ENCODE peak calls at places on chromosomes 13 and 19, in six cellular contexts. One of them, this sample, is unnamed.

GRCh38 chr19:22144394-22144793 is 52.4 kb downstream of the ZNF676 start:
- DNase-seq in bronchial epithelial cell: no peak
- DNase-seq in fibroblast of the aortic adventitia: peak
- DNase-seq in brain microvascular endothelial cell: no peak
- DNase-seq in A549: no peak
- DNase-seq in heart right ventricle: no peak
- DNase-seq in this sample: peak

GRCh38 chr19:28396259-28396940 is 816.6 kb downstream of the UQCRFS1 start:
- DNase-seq in heart right ventricle: no peak
- DNase-seq in fibroblast of the aortic adventitia: no peak
- DNase-seq in brain microvascular endothelial cell: no peak
- DNase-seq in A549: no peak
- DNase-seq in bronchial epithelial cell: no peak
- DNase-seq in this sample: no peak

GRCh38 chr13:40187836-40188591 is 478.4 kb downstream of the FOXO1 start:
- DNase-seq in A549: no peak
- DNase-seq in bronchial epithelial cell: no peak
- DNase-seq in heart right ventricle: no peak
- DNase-seq in fibroblast of the aortic adventitia: no peak
- DNase-seq in brain microvascular endothelial cell: no peak
- DNase-seq in this sample: no peak

GRCh38 chr19:47273313-47274070 is 1.2 kb upstream of the INAFM1 start:
- DNase-seq in A549: peak
- DNase-seq in fibroblast of the aortic adventitia: peak
- DNase-seq in brain microvascular endothelial cell: peak
- DNase-seq in bronchial epithelial cell: peak
- DNase-seq in heart right ventricle: peak
- DNase-seq in this sample: peak

GRCh38 chr13:27264648-27265047 is 6.0 kb upstream of the RASL11A start:
- DNase-seq in brain microvascular endothelial cell: no peak
- DNase-seq in heart right ventricle: no peak
- DNase-seq in A549: no peak
- DNase-seq in fibroblast of the aortic adventitia: no peak
- DNase-seq in bronchial epithelial cell: no peak
- DNase-seq in this sample: no peak

GRCh38 chr13:41603917-41604316 is 146.6 kb downstream of the RGCC start:
- DNase-seq in heart right ventricle: no peak
- DNase-seq in bronchial epithelial cell: peak
- DNase-seq in fibroblast of the aortic adventitia: peak
- DNase-seq in brain microvascular endothelial cell: peak
- DNase-seq in A549: peak
- DNase-seq in this sample: peak

GRCh38 chr19:12834976-12835757 is 788 bp upstream of the RTBDN start:
- DNase-seq in A549: no peak
- DNase-seq in heart right ventricle: peak
- DNase-seq in bronchial epithelial cell: no peak
- DNase-seq in brain microvascular endothelial cell: no peak
- DNase-seq in fibroblast of the aortic adventitia: no peak
- DNase-seq in this sample: no peak

GRCh38 chr13:74134226-74134776 is at the start of gene KLF12:
- DNase-seq in bronchial epithelial cell: peak
- DNase-seq in fibroblast of the aortic adventitia: peak
- DNase-seq in brain microvascular endothelial cell: peak
- DNase-seq in A549: peak
- DNase-seq in heart right ventricle: peak
- DNase-seq in this sample: peak

GRCh38 chr13:99477493-99477892 is 23.8 kb upstream of the TM9SF2 start:
- DNase-seq in fibroblast of the aortic adventitia: no peak
- DNase-seq in A549: no peak
- DNase-seq in heart right ventricle: no peak
- DNase-seq in bronchial epithelial cell: no peak
- DNase-seq in brain microvascular endothelial cell: no peak
- DNase-seq in this sample: no peak

GRCh38 chr19:52993342-52994178 is 20.2 kb upstream of the ERVV-1 start:
- DNase-seq in bronchial epithelial cell: peak
- DNase-seq in A549: no peak
- DNase-seq in fibroblast of the aortic adventitia: peak
- DNase-seq in brain microvascular endothelial cell: peak
- DNase-seq in heart right ventricle: peak
- DNase-seq in this sample: peak

GRCh38 chr13:88704600-88705275 is 1033.6 kb downstream of the SLITRK5 start:
- DNase-seq in bronchial epithelial cell: no peak
- DNase-seq in heart right ventricle: no peak
- DNase-seq in fibroblast of the aortic adventitia: no peak
- DNase-seq in brain microvascular endothelial cell: no peak
- DNase-seq in A549: no peak
- DNase-seq in this sample: no peak

GRCh38 chr19:19747357-19748220 is 14.7 kb upstream of the ZNF14 start:
- DNase-seq in brain microvascular endothelial cell: no peak
- DNase-seq in bronchial epithelial cell: no peak
- DNase-seq in heart right ventricle: no peak
- DNase-seq in A549: no peak
- DNase-seq in fibroblast of the aortic adventitia: no peak
- DNase-seq in this sample: no peak

GRCh38 chr19:46308510-46308909 is 11.7 kb downstream of the HIF3A start:
- DNase-seq in bronchial epithelial cell: no peak
- DNase-seq in brain microvascular endothelial cell: no peak
- DNase-seq in A549: no peak
- DNase-seq in heart right ventricle: no peak
- DNase-seq in fibroblast of the aortic adventitia: no peak
- DNase-seq in this sample: no peak

GRCh38 chr13:102293723-102294122 is 108.1 kb downstream of the FGF14 start:
- DNase-seq in bronchial epithelial cell: no peak
- DNase-seq in heart right ventricle: no peak
- DNase-seq in A549: no peak
- DNase-seq in brain microvascular endothelial cell: no peak
- DNase-seq in fibroblast of the aortic adventitia: no peak
- DNase-seq in this sample: no peak

GRCh38 chr13:94534171-94534570 is 54.7 kb upstream of the DCT start:
- DNase-seq in brain microvascular endothelial cell: no peak
- DNase-seq in heart right ventricle: no peak
- DNase-seq in bronchial epithelial cell: peak
- DNase-seq in fibroblast of the aortic adventitia: no peak
- DNase-seq in A549: no peak
- DNase-seq in this sample: no peak

GRCh38 chr13:40283666-40284065 is 382.8 kb downstream of the FOXO1 start:
- DNase-seq in brain microvascular endothelial cell: no peak
- DNase-seq in fibroblast of the aortic adventitia: no peak
- DNase-seq in A549: no peak
- DNase-seq in bronchial epithelial cell: peak
- DNase-seq in heart right ventricle: no peak
- DNase-seq in this sample: no peak

GRCh38 chr19:16078311-16078758 is 2.0 kb downstream of the TPM4 start:
- DNase-seq in A549: no peak
- DNase-seq in fibroblast of the aortic adventitia: no peak
- DNase-seq in heart right ventricle: no peak
- DNase-seq in bronchial epithelial cell: peak
- DNase-seq in brain microvascular endothelial cell: no peak
- DNase-seq in this sample: no peak

GRCh38 chr19:27748551-27749152 is 1464.3 kb downstream of the UQCRFS1 start:
- DNase-seq in fibroblast of the aortic adventitia: no peak
- DNase-seq in A549: no peak
- DNase-seq in brain microvascular endothelial cell: no peak
- DNase-seq in heart right ventricle: no peak
- DNase-seq in bronchial epithelial cell: no peak
- DNase-seq in this sample: no peak

GRCh38 chr19:36006955-36007354 is 1.7 kb downstream of the SYNE4 start:
- DNase-seq in A549: no peak
- DNase-seq in heart right ventricle: no peak
- DNase-seq in fibroblast of the aortic adventitia: no peak
- DNase-seq in bronchial epithelial cell: no peak
- DNase-seq in brain microvascular endothelial cell: no peak
- DNase-seq in this sample: no peak

GRCh38 chr19:36009633-36010379 is 1.2 kb upstream of the SYNE4 start:
- DNase-seq in brain microvascular endothelial cell: no peak
- DNase-seq in A549: no peak
- DNase-seq in heart right ventricle: no peak
- DNase-seq in fibroblast of the aortic adventitia: no peak
- DNase-seq in bronchial epithelial cell: no peak
- DNase-seq in this sample: no peak

GRCh38 chr19:36010402-36010801 is 1.8 kb upstream of the SYNE4 start:
- DNase-seq in bronchial epithelial cell: no peak
- DNase-seq in heart right ventricle: no peak
- DNase-seq in brain microvascular endothelial cell: no peak
- DNase-seq in A549: no peak
- DNase-seq in fibroblast of the aortic adventitia: no peak
- DNase-seq in this sample: no peak

GRCh38 chr19:36008336-36008978 is at the start of gene SYNE4:
- DNase-seq in brain microvascular endothelial cell: no peak
- DNase-seq in A549: no peak
- DNase-seq in bronchial epithelial cell: no peak
- DNase-seq in heart right ventricle: no peak
- DNase-seq in fibroblast of the aortic adventitia: no peak
- DNase-seq in this sample: no peak

DNA sequence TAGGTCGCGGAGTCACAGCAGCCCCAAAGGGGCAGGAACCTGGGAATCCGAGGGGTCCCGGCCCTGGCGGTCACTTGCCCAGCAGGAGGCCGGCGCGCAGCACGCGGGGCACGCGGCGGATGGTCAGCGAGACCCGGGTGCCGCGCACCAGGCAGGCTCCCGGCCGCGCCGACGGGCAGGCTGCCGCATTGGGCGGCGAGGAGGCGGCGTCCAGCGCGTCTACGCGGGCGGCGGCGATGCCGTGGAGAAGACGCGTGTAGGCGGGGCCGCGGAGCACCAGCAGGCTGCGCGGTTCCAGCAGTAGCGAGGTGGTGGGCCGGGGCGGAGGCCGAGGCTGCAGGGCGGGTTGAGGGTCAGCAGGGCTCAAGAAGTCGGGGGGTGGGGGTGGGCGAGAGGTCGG is 607 bp upstream of the SYNE4 start:
- DNase-seq in A549: peak
- DNase-seq in heart right ventricle: peak
- DNase-seq in brain microvascular endothelial cell: peak
- DNase-seq in fibroblast of the aortic adventitia: peak
- DNase-seq in bronchial epithelial cell: peak
- DNase-seq in this sample: peak
- H3K4me3 ChIP-seq in A549: peak
- H3K4me3 ChIP-seq in heart right ventricle: peak
- H3K4me3 ChIP-seq in brain microvascular endothelial cell: peak
- H3K4me3 ChIP-seq in fibroblast of the aortic adventitia: peak
- H3K4me3 ChIP-seq in bronchial epithelial cell: peak
- H3K4me3 ChIP-seq in this sample: peak

GRCh38 chr13:63124863-63125262 is 1709.2 kb upstream of the PCDH20 start:
- DNase-seq in heart right ventricle: no peak
- DNase-seq in fibroblast of the aortic adventitia: peak
- DNase-seq in bronchial epithelial cell: peak
- DNase-seq in A549: no peak
- DNase-seq in brain microvascular endothelial cell: no peak
- DNase-seq in this sample: peak
- TF ChIP-seq CTCF in heart right ventricle: peak
- TF ChIP-seq CTCF in fibroblast of the aortic adventitia: no peak
- TF ChIP-seq CTCF in bronchial epithelial cell: no peak
- TF ChIP-seq CTCF in A549: peak
- TF ChIP-seq CTCF in brain microvascular endothelial cell: no peak
- TF ChIP-seq CTCF in this sample: peak

GRCh38 chr19:57637379-57637778 is 4.4 kb downstream of the ZNF211 start:
- DNase-seq in fibroblast of the aortic adventitia: no peak
- DNase-seq in A549: no peak
- DNase-seq in brain microvascular endothelial cell: no peak
- DNase-seq in heart right ventricle: no peak
- DNase-seq in bronchial epithelial cell: no peak
- DNase-seq in this sample: no peak

GRCh38 chr19:57648336-57649003 is 15.5 kb downstream of the ZNF211 start:
- DNase-seq in bronchial epithelial cell: no peak
- DNase-seq in heart right ventricle: no peak
- DNase-seq in fibroblast of the aortic adventitia: no peak
- DNase-seq in brain microvascular endothelial cell: no peak
- DNase-seq in A549: no peak
- DNase-seq in this sample: no peak

GRCh38 chr19:57643734-57644133 is 10.8 kb downstream of the ZNF211 start:
- DNase-seq in A549: no peak
- DNase-seq in bronchial epithelial cell: no peak
- DNase-seq in fibroblast of the aortic adventitia: no peak
- DNase-seq in heart right ventricle: no peak
- DNase-seq in brain microvascular endothelial cell: no peak
- DNase-seq in this sample: no peak

GRCh38 chr19:57641715-57642234 is 8.8 kb downstream of the ZNF211 start:
- DNase-seq in heart right ventricle: no peak
- DNase-seq in bronchial epithelial cell: no peak
- DNase-seq in brain microvascular endothelial cell: no peak
- DNase-seq in A549: no peak
- DNase-seq in fibroblast of the aortic adventitia: no peak
- DNase-seq in this sample: no peak

DNA sequence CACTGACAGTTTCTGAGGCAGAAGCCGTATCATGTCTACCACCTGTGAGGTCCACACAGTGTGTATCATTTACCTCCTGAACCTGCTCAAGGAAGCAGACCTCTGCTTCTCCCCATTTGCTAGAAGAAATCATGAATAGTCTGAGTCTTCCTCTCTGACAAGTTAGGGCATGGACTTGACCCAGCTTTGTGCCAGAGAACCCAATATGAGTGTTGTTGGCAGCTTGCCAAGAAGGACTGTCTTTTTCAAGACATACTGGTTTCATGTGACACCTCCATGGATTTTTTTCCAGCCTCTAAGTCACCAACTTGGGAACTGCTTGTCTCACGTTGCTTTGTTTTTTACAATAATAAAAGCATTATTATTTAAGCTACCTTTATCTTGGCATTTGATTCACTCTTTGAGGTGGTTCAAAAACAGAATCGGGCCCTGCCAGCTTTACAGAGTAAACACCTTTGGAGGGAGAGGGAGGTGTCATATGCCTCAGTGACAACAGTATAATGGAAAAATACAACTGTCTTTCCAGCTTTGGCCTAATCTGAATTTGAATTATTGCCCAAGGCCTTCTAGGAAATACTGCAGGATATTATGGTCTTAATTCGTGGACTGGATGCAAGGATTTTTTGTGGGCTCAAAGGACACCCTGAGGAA is 9.6 kb downstream of the ZNF211 start:
- DNase-seq in fibroblast of the aortic adventitia: no peak
- DNase-seq in brain microvascular endothelial cell: no peak
- DNase-seq in heart right ventricle: no peak
- DNase-seq in bronchial epithelial cell: peak
- DNase-seq in A549: no peak
- DNase-seq in this sample: no peak
- H3K4me3 ChIP-seq in fibroblast of the aortic adventitia: no peak
- H3K4me3 ChIP-seq in brain microvascular endothelial cell: no peak
- H3K4me3 ChIP-seq in heart right ventricle: no peak
- H3K4me3 ChIP-seq in bronchial epithelial cell: no peak
- H3K4me3 ChIP-seq in A549: no peak
- H3K4me3 ChIP-seq in this sample: no peak

GRCh38 chr19:18065173-18065495 is 21.6 kb downstream of the IL12RB1 start:
- DNase-seq in brain microvascular endothelial cell: no peak
- DNase-seq in bronchial epithelial cell: no peak
- DNase-seq in A549: no peak
- DNase-seq in fibroblast of the aortic adventitia: no peak
- DNase-seq in heart right ventricle: no peak
- DNase-seq in this sample: no peak

GRCh38 chr19:18060472-18060871 is 26.3 kb downstream of the IL12RB1 start:
- DNase-seq in fibroblast of the aortic adventitia: no peak
- DNase-seq in brain microvascular endothelial cell: no peak
- DNase-seq in bronchial epithelial cell: no peak
- DNase-seq in heart right ventricle: no peak
- DNase-seq in A549: no peak
- DNase-seq in this sample: no peak

GRCh38 chr19:18062043-18062442 is 24.7 kb downstream of the IL12RB1 start:
- DNase-seq in bronchial epithelial cell: no peak
- DNase-seq in fibroblast of the aortic adventitia: no peak
- DNase-seq in A549: no peak
- DNase-seq in brain microvascular endothelial cell: no peak
- DNase-seq in heart right ventricle: no peak
- DNase-seq in this sample: no peak

GRCh38 chr19:18059902-18060301 is 26.8 kb downstream of the IL12RB1 start:
- DNase-seq in A549: no peak
- DNase-seq in bronchial epithelial cell: no peak
- DNase-seq in fibroblast of the aortic adventitia: no peak
- DNase-seq in heart right ventricle: no peak
- DNase-seq in brain microvascular endothelial cell: no peak
- DNase-seq in this sample: no peak

GRCh38 chr19:18063463-18063862 is 23.3 kb downstream of the IL12RB1 start:
- DNase-seq in A549: no peak
- DNase-seq in brain microvascular endothelial cell: no peak
- DNase-seq in fibroblast of the aortic adventitia: no peak
- DNase-seq in heart right ventricle: no peak
- DNase-seq in bronchial epithelial cell: peak
- DNase-seq in this sample: no peak
- TF ChIP-seq CTCF in A549: peak
- TF ChIP-seq CTCF in brain microvascular endothelial cell: peak
- TF ChIP-seq CTCF in fibroblast of the aortic adventitia: no peak
- TF ChIP-seq CTCF in heart right ventricle: no peak
- TF ChIP-seq CTCF in bronchial epithelial cell: peak
- TF ChIP-seq CTCF in this sample: peak

This sample was measured in fibroblast of pulmonary artery.